ENCODE peak calls at places on chromosomes 16 and 17, in four cellular contexts. One of them, this sample, is unnamed.

GRCh38 chr17:41500131-41500911 is 5.1 kb downstream of the KRT13 start:
- DNase-seq in RWPE1: peak
- DNase-seq in choroid plexus epithelial cell: peak
- DNase-seq in heart left ventricle: no peak
- DNase-seq in this sample: no peak

GRCh38 chr17:65270932-65271700 is 133.9 kb downstream of the RGS9 start:
- DNase-seq in choroid plexus epithelial cell: no peak
- DNase-seq in heart left ventricle: no peak
- DNase-seq in RWPE1: no peak
- DNase-seq in this sample: no peak

GRCh38 chr17:75402038-75402437 is 3.4 kb downstream of the GRB2 start:
- DNase-seq in choroid plexus epithelial cell: no peak
- DNase-seq in heart left ventricle: no peak
- DNase-seq in RWPE1: no peak
- DNase-seq in this sample: no peak

GRCh38 chr16:1708768-1709180 is 2.8 kb downstream of the MAPK8IP3 start:
- DNase-seq in choroid plexus epithelial cell: peak
- DNase-seq in heart left ventricle: peak
- DNase-seq in RWPE1: no peak
- DNase-seq in this sample: no peak

GRCh38 chr16:24482681-24483202 is 56.6 kb upstream of the RBBP6 start:
- DNase-seq in RWPE1: no peak
- DNase-seq in heart left ventricle: no peak
- DNase-seq in choroid plexus epithelial cell: peak
- DNase-seq in this sample: no peak

GRCh38 chr16:7532534-7532933 is 199.9 kb downstream of the RBFOX1 start:
- DNase-seq in RWPE1: no peak
- DNase-seq in heart left ventricle: no peak
- DNase-seq in choroid plexus epithelial cell: no peak
- DNase-seq in this sample: no peak

GRCh38 chr17:36933174-36934143 is 3.8 kb upstream of the LHX1 start:
- DNase-seq in choroid plexus epithelial cell: no peak
- DNase-seq in RWPE1: no peak
- DNase-seq in heart left ventricle: no peak
- DNase-seq in this sample: no peak

GRCh38 chr16:53768167-53768566 is 64.2 kb downstream of the FTO start:
- DNase-seq in choroid plexus epithelial cell: peak
- DNase-seq in heart left ventricle: no peak
- DNase-seq in RWPE1: no peak
- DNase-seq in this sample: no peak

GRCh38 chr16:84603115-84603816 is 14.6 kb downstream of the COTL1 start:
- DNase-seq in heart left ventricle: peak
- DNase-seq in choroid plexus epithelial cell: peak
- DNase-seq in RWPE1: peak
- DNase-seq in this sample: peak

GRCh38 chr16:67071476-67072048 is 38.2 kb upstream of the PHAF1 start:
- DNase-seq in RWPE1: no peak
- DNase-seq in choroid plexus epithelial cell: no peak
- DNase-seq in heart left ventricle: no peak
- DNase-seq in this sample: no peak

GRCh38 chr16:24309222-24309905 is 53.2 kb downstream of the CACNG3 start:
- DNase-seq in choroid plexus epithelial cell: peak
- DNase-seq in RWPE1: peak
- DNase-seq in heart left ventricle: no peak
- DNase-seq in this sample: no peak

GRCh38 chr17:15247891-15248529 is 17.1 kb downstream of the PMP22 start:
- DNase-seq in heart left ventricle: no peak
- DNase-seq in choroid plexus epithelial cell: no peak
- DNase-seq in RWPE1: peak
- DNase-seq in this sample: peak

GRCh38 chr17:69609495-69610315 is 195.2 kb downstream of the MAP2K6 start:
- DNase-seq in heart left ventricle: peak
- DNase-seq in choroid plexus epithelial cell: peak
- DNase-seq in RWPE1: peak
- DNase-seq in this sample: peak

GRCh38 chr17:31680126-31680525 is 178.9 kb downstream of the COPRS start:
- DNase-seq in RWPE1: no peak
- DNase-seq in heart left ventricle: no peak
- DNase-seq in choroid plexus epithelial cell: no peak
- DNase-seq in this sample: no peak

GRCh38 chr16:2287916-2288547 is 20.1 kb upstream of the RNPS1 start:
- DNase-seq in choroid plexus epithelial cell: no peak
- DNase-seq in RWPE1: no peak
- DNase-seq in heart left ventricle: no peak
- DNase-seq in this sample: no peak

GRCh38 chr17:58331815-58332719 is 3.5 kb upstream of the TSPOAP1 start:
- DNase-seq in choroid plexus epithelial cell: no peak
- DNase-seq in heart left ventricle: peak
- DNase-seq in RWPE1: no peak
- DNase-seq in this sample: peak

GRCh38 chr17:14428640-14429029 is 127.8 kb downstream of the HS3ST3B1 start:
- DNase-seq in choroid plexus epithelial cell: no peak
- DNase-seq in heart left ventricle: no peak
- DNase-seq in RWPE1: no peak
- DNase-seq in this sample: no peak

GRCh38 chr17:41636652-41637051 is 12.3 kb upstream of the KRT17 start:
- DNase-seq in heart left ventricle: no peak
- DNase-seq in choroid plexus epithelial cell: no peak
- DNase-seq in RWPE1: no peak
- DNase-seq in this sample: no peak

GRCh38 chr16:1696863-1697262 is 9.1 kb upstream of the MAPK8IP3 start:
- DNase-seq in RWPE1: peak
- DNase-seq in choroid plexus epithelial cell: no peak
- DNase-seq in heart left ventricle: no peak
- DNase-seq in this sample: no peak

GRCh38 chr17:41521574-41522261 is 3.0 kb upstream of the KRT15 start:
- DNase-seq in RWPE1: peak
- DNase-seq in heart left ventricle: no peak
- DNase-seq in choroid plexus epithelial cell: peak
- DNase-seq in this sample: peak

GRCh38 chr17:80260791-80261158 is at the start of gene RNF213:
- DNase-seq in heart left ventricle: peak
- DNase-seq in RWPE1: peak
- DNase-seq in choroid plexus epithelial cell: peak
- DNase-seq in this sample: peak

GRCh38 chr17:41869426-41869825 is 4.2 kb upstream of the KLHL11 start:
- DNase-seq in choroid plexus epithelial cell: no peak
- DNase-seq in heart left ventricle: no peak
- DNase-seq in RWPE1: no peak
- DNase-seq in this sample: peak

GRCh38 chr17:62089296-62089695 is 24.2 kb upstream of the MED13 start:
- DNase-seq in RWPE1: no peak
- DNase-seq in heart left ventricle: no peak
- DNase-seq in choroid plexus epithelial cell: no peak
- DNase-seq in this sample: no peak

GRCh38 chr17:57861000-57861736 is 11.3 kb upstream of the MRPS23 start:
- DNase-seq in choroid plexus epithelial cell: peak
- DNase-seq in heart left ventricle: peak
- DNase-seq in RWPE1: no peak
- DNase-seq in this sample: peak

GRCh38 chr16:89334461-89334860 is 117.0 kb downstream of the ZNF778 start:
- DNase-seq in choroid plexus epithelial cell: no peak
- DNase-seq in RWPE1: no peak
- DNase-seq in heart left ventricle: no peak
- DNase-seq in this sample: no peak

GRCh38 chr17:57481901-57482300 is 225.6 kb downstream of the MSI2 start:
- DNase-seq in heart left ventricle: no peak
- DNase-seq in RWPE1: no peak
- DNase-seq in choroid plexus epithelial cell: peak
- DNase-seq in this sample: no peak

GRCh38 chr17:5237541-5238016 is 2.9 kb upstream of the SCIMP start:
- DNase-seq in RWPE1: peak
- DNase-seq in choroid plexus epithelial cell: peak
- DNase-seq in heart left ventricle: peak
- DNase-seq in this sample: peak

GRCh38 chr16:58515125-58515870 is at the start of gene SETD6:
- DNase-seq in choroid plexus epithelial cell: peak
- DNase-seq in heart left ventricle: peak
- DNase-seq in RWPE1: peak
- DNase-seq in this sample: peak
- TF ChIP-seq CTCF in choroid plexus epithelial cell: peak
- TF ChIP-seq CTCF in heart left ventricle: peak
- TF ChIP-seq CTCF in RWPE1: peak
- TF ChIP-seq CTCF in this sample: no peak

DNA sequence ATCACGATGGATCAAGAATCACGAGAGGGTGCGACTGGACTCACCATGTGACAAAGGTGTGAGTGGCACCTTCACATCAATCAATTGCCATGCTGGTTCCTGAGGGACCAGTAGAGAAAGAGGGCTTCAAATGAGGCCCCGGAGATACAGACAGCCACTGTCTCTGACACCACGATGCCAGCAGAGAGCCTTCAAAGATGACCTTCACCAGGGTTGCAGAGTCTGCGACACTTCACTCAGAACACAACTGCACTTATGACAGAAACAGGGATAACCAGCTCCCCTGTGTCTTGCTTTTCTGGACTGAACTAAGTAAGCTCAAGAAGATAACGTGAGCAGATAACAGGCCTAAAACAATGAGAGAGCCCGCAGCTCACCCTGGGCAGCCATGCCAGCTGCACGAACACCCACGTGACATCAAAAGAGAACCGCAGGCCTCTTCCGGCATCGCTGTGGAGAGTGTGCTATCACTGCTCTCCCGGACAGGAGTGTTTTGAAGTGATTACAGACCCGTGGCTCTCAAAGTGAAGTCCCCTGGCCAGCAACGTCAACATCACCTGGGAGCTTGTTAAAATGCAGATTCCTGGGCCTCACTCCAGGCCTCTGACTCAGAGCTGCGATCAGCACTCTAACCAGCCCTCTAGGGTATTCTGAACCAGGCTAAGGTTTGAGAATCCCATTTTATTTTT is 36.4 kb downstream of the KLHDC4 start:
- DNase-seq in RWPE1: no peak
- DNase-seq in heart left ventricle: peak
- DNase-seq in choroid plexus epithelial cell: no peak
- DNase-seq in this sample: no peak
- TF ChIP-seq CTCF in RWPE1: no peak
- TF ChIP-seq CTCF in heart left ventricle: no peak
- TF ChIP-seq CTCF in choroid plexus epithelial cell: no peak
- TF ChIP-seq CTCF in this sample: no peak

DNA sequence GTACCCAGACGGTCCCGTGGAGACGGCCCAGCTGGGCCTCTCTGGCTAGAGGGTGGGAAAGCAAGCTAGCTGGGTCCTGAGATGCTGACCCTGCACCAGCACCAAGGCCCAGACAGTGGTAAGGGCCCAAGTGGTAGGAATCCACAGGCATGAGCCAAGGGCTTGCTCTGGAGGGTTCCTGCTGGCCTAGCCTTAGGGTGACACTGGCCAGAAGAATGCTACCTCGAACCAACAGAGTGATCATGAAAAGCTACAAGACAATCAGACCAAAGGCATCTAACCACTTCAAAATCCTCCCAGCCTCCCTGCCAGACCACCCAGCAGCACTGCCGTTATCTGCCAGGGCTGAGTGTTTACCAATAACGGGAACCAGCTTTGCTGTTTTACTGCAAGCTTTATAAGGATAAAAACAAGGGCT is 13.2 kb downstream of the HIC1 start:
- DNase-seq in heart left ventricle: no peak
- DNase-seq in choroid plexus epithelial cell: peak
- DNase-seq in RWPE1: no peak
- DNase-seq in this sample: no peak
- TF ChIP-seq CTCF in heart left ventricle: no peak
- TF ChIP-seq CTCF in choroid plexus epithelial cell: peak
- TF ChIP-seq CTCF in RWPE1: no peak
- TF ChIP-seq CTCF in this sample: no peak

GRCh38 chr16:47323241-47323640 is 137.6 kb downstream of the ITFG1 start:
- DNase-seq in heart left ventricle: no peak
- DNase-seq in RWPE1: no peak
- DNase-seq in choroid plexus epithelial cell: no peak
- DNase-seq in this sample: no peak
- TF ChIP-seq CTCF in heart left ventricle: no peak
- TF ChIP-seq CTCF in RWPE1: no peak
- TF ChIP-seq CTCF in choroid plexus epithelial cell: peak
- TF ChIP-seq CTCF in this sample: no peak

GRCh38 chr17:33520404-33521032 is 227.4 kb upstream of the ASIC2 start:
- DNase-seq in choroid plexus epithelial cell: peak
- DNase-seq in heart left ventricle: peak
- DNase-seq in RWPE1: peak
- DNase-seq in this sample: peak
- TF ChIP-seq CTCF in choroid plexus epithelial cell: peak
- TF ChIP-seq CTCF in heart left ventricle: peak
- TF ChIP-seq CTCF in RWPE1: peak
- TF ChIP-seq CTCF in this sample: peak

This sample was measured in thyroid gland.